ENCODE peak calls at places on chromosomes 7 and 10, in six cellular contexts. F, N, H, Z, S and T are unnamed samples.

GRCh38 chr7:11540271-11540761 is 291.7 kb downstream of the THSD7A start:
- DNase-seq in F (no peak), N (no peak), H (no peak), Z (no peak), S (no peak), T (peak)

GRCh38 chr7:29806131-29806792 is at the start of gene WIPF3:
- DNase-seq in F (no peak), N (peak), H (no peak), Z (peak), S (no peak), T (peak)

GRCh38 chr10:62038609-62039190 is 137.2 kb downstream of the ARID5B start:
- DNase-seq in F (peak), N (peak), H (peak), Z (peak), S (peak), T (peak)

GRCh38 chr7:137734221-137734620 is 112.6 kb downstream of the DGKI start:
- DNase-seq in F (peak), N (no peak), H (no peak), Z (no peak), S (no peak), T (no peak)

GRCh38 chr10:71736570-71737355 is 17.2 kb upstream of the C10orf105 start:
- DNase-seq in F (no peak), N (peak), H (no peak), Z (no peak), S (no peak), T (no peak)

GRCh38 chr10:122992031-122992585 is 11.9 kb downstream of the PSTK start:
- DNase-seq in F (no peak), N (no peak), H (no peak), Z (no peak), S (no peak), T (no peak)

GRCh38 chr10:88848499-88848898 is 3.1 kb downstream of the ANKRD22 start:
- DNase-seq in F (peak), N (peak), H (no peak), Z (peak), S (no peak), T (peak)

GRCh38 chr7:28481131-28481926 is 69.0 kb downstream of the CREB5 start:
- DNase-seq in F (peak), N (peak), H (no peak), Z (no peak), S (no peak), T (peak)

GRCh38 chr10:99926925-99927718 is 82.6 kb downstream of the DNMBP start:
- DNase-seq in F (peak), N (peak), H (no peak), Z (peak), S (no peak), T (peak)

GRCh38 chr7:2017483-2017891 is 215.3 kb downstream of the MAD1L1 start:
- DNase-seq in F (no peak), N (no peak), H (no peak), Z (no peak), S (no peak), T (no peak)

GRCh38 chr7:19249281-19249680 is 104.1 kb upstream of the FERD3L start:
- DNase-seq in F (peak), N (peak), H (no peak), Z (no peak), S (no peak), T (peak)

GRCh38 chr7:92641921-92642511 is 51.8 kb upstream of the FAM133B start:
- DNase-seq in F (peak), N (peak), H (no peak), Z (no peak), S (peak), T (peak)

GRCh38 chr10:109889867-109890266 is 33.4 kb downstream of the XPNPEP1 start:
- DNase-seq in F (peak), N (peak), H (no peak), Z (no peak), S (no peak), T (peak)

GRCh38 chr10:17888189-17888588 is 63.5 kb upstream of the SLC39A12 start:
- DNase-seq in F (no peak), N (no peak), H (no peak), Z (no peak), S (no peak), T (no peak)

GRCh38 chr7:87463982-87464381 is 11.5 kb downstream of the ABCB4 start:
- DNase-seq in F (no peak), N (no peak), H (no peak), Z (no peak), S (no peak), T (no peak)

GRCh38 chr7:158789842-158790241 is 39.5 kb downstream of the ESYT2 start:
- DNase-seq in F (no peak), N (no peak), H (no peak), Z (no peak), S (no peak), T (no peak)

GRCh38 chr10:88728107-88728763 is 22.2 kb downstream of the LIPK start:
- DNase-seq in F (no peak), N (no peak), H (no peak), Z (no peak), S (peak), T (peak)

GRCh38 chr7:149883452-149883861 is 9.7 kb downstream of the ATP6V0E2 start:
- DNase-seq in F (peak), N (peak), H (peak), Z (peak), S (peak), T (peak)

GRCh38 chr7:102284891-102285540 is 1.7 kb upstream of the SH2B2 start:
- DNase-seq in F (no peak), N (peak), H (no peak), Z (no peak), S (no peak), T (no peak)

GRCh38 chr10:81662837-81663236 is 212.2 kb upstream of the NRG3 start:
- DNase-seq in F (no peak), N (no peak), H (no peak), Z (no peak), S (no peak), T (no peak)

GRCh38 chr10:121244791-121245190 is 353.5 kb downstream of the FGFR2 start:
- DNase-seq in F (no peak), N (peak), H (no peak), Z (no peak), S (no peak), T (peak)

GRCh38 chr10:99548041-99548530 is 15.3 kb downstream of the NKX2-3 start:
- DNase-seq in F (peak), N (peak), H (no peak), Z (no peak), S (no peak), T (peak)

GRCh38 chr10:117477961-117478670 is 64.4 kb upstream of the EMX2 start:
- DNase-seq in F (peak), N (peak), H (no peak), Z (peak), S (no peak), T (peak)

GRCh38 chr7:157674027-157674714 is 337.4 kb downstream of the DNAJB6 start:
- DNase-seq in F (no peak), N (no peak), H (no peak), Z (no peak), S (no peak), T (peak)

GRCh38 chr7:128084896-128085608 is 53.8 kb upstream of the LRRC4 start:
- DNase-seq in F (no peak), N (peak), H (no peak), Z (no peak), S (no peak), T (peak)

GRCh38 chr10:132962623-132963429 is 20.5 kb upstream of the CFAP46 start:
- DNase-seq in F (peak), N (no peak), H (no peak), Z (no peak), S (no peak), T (no peak)

GRCh38 chr7:12303096-12303495 is 92.0 kb downstream of the TMEM106B start:
- DNase-seq in F (no peak), N (no peak), H (no peak), Z (peak), S (no peak), T (peak)

GRCh38 chr10:131111474-131112080 is 199.9 kb downstream of the TCERG1L start:
- DNase-seq in F (no peak), N (no peak), H (no peak), Z (no peak), S (no peak), T (no peak)

GRCh38 chr10:83564889-83565588 is 574.3 kb upstream of the GHITM start:
- DNase-seq in F (no peak), N (no peak), H (no peak), Z (no peak), S (no peak), T (no peak)

GRCh38 chr10:43394868-43395267 is 14.1 kb downstream of the HNRNPF start:
- DNase-seq in F (no peak), N (no peak), H (no peak), Z (no peak), S (no peak), T (no peak)

GRCh38 chr10:101341438-101341837 is 12.5 kb upstream of the BTRC start:
- DNase-seq in F (no peak), N (no peak), H (no peak), Z (no peak), S (no peak), T (no peak)

GRCh38 chr10:132481690-132482089 is 55.9 kb upstream of the INPP5A start:
- DNase-seq in F (no peak), N (no peak), H (no peak), Z (no peak), S (no peak), T (no peak)